ENCODE peak calls at places on chromosomes 3 and 15, in ten cellular contexts. K, M, E, N, D, I, X, L, H and F are unnamed samples.

GRCh38 chr3:56923546-56924224 is 121.9 kb upstream of the ARHGEF3 start:
- DNase-seq in E (peak), X (no peak), L (peak), I (no peak), N (no peak), K (no peak), D (peak), H (peak), M (peak), F (peak)

GRCh38 chr3:25532763-25533162 is 104.7 kb downstream of the RARB start:
- DNase-seq in M (no peak), H (no peak), K (peak), L (no peak), E (peak), D (no peak), I (no peak), X (peak), N (no peak), F (no peak)

GRCh38 chr15:85381850-85382751 is 1.7 kb downstream of the AKAP13 start:
- DNase-seq in N (no peak), D (no peak), L (no peak), X (no peak), K (no peak), M (no peak), H (no peak), E (no peak), I (no peak), F (no peak)

GRCh38 chr3:155428558-155428957 is 135.1 kb upstream of the STRIT1 start:
- DNase-seq in M (peak), E (peak), K (no peak), I (no peak), H (no peak), L (peak), X (no peak), D (no peak), N (no peak), F (no peak)

GRCh38 chr3:299590-300301 is 103.2 kb downstream of the CHL1 start:
- DNase-seq in D (no peak), I (no peak), X (no peak), E (peak), N (no peak), H (no peak), L (no peak), K (no peak), M (no peak), F (no peak)

GRCh38 chr3:171284308-171285075 is 175.7 kb downstream of the TNIK start:
- DNase-seq in K (no peak), L (peak), H (peak), X (peak), E (peak), M (peak), D (no peak), I (peak), N (peak), F (no peak)

GRCh38 chr3:126124148-126124868 is 40.4 kb upstream of the SLC41A3 start:
- DNase-seq in H (no peak), X (no peak), I (peak), N (no peak), M (no peak), D (peak), E (no peak), K (no peak), L (no peak), F (no peak)

GRCh38 chr3:102129774-102130608 is 280.7 kb downstream of the NFKBIZ start:
- DNase-seq in X (no peak), L (peak), D (no peak), E (peak), K (no peak), H (peak), I (peak), N (peak), M (peak), F (no peak)

GRCh38 chr15:89335289-89336041 is 841 bp upstream of the POLG start:
- DNase-seq in I (peak), N (no peak), L (no peak), X (no peak), E (no peak), M (no peak), D (peak), K (peak), H (peak), F (no peak)

GRCh38 chr15:52408823-52409222 is 113.2 kb upstream of the MYO5C start:
- DNase-seq in X (no peak), L (no peak), I (no peak), K (no peak), D (no peak), H (no peak), N (no peak), E (peak), M (no peak), F (no peak)

GRCh38 chr3:98602078-98602678 is 8.8 kb upstream of the CPOX start:
- DNase-seq in I (no peak), H (peak), E (peak), X (peak), L (peak), K (peak), N (peak), D (no peak), M (peak), F (peak)

GRCh38 chr3:143974181-143974876 is 2.7 kb downstream of the DIPK2A start:
- DNase-seq in L (no peak), E (no peak), K (no peak), D (no peak), N (no peak), I (no peak), M (no peak), X (no peak), H (no peak), F (no peak)

GRCh38 chr15:70672081-70672480 is 91.3 kb downstream of the UACA start:
- DNase-seq in X (no peak), E (no peak), M (no peak), H (no peak), D (no peak), N (no peak), I (no peak), L (no peak), K (no peak), F (peak)